ENCODE peak calls at places on chromosomes 7 and 10, in nine cellular contexts. One of them, this sample, is unnamed.

GRCh38 chr10:10209152-10209551 is 808.5 kb upstream of the CELF2 start:
- DNase-seq in SK-N-SH: no peak
- DNase-seq in OCI-LY7: peak; percentile 53
- DNase-seq in GM23338: no peak
- DNase-seq in GM23248: peak; percentile 45
- DNase-seq in neural progenitor cell: no peak
- DNase-seq in PC-3: no peak
- DNase-seq in hepatocyte: peak; percentile 59
- DNase-seq in HCT116: no peak
- DNase-seq in this sample: no peak

GRCh38 chr7:84058311-84059076 is 136.1 kb downstream of the SEMA3A start:
- DNase-seq in neural progenitor cell: no peak
- DNase-seq in HCT116: no peak
- DNase-seq in OCI-LY7: no peak
- DNase-seq in hepatocyte: no peak
- DNase-seq in GM23338: no peak
- DNase-seq in GM23248: peak; percentile 4
- DNase-seq in PC-3: peak; percentile 88
- DNase-seq in SK-N-SH: no peak
- DNase-seq in this sample: peak; percentile 90

GRCh38 chr10:69515699-69516547 is 57.3 kb downstream of the NEUROG3 start:
- DNase-seq in GM23248: peak; percentile 78
- DNase-seq in neural progenitor cell: peak; percentile 87
- DNase-seq in HCT116: peak; percentile 47
- DNase-seq in GM23338: peak; percentile 96
- DNase-seq in OCI-LY7: peak; percentile 70
- DNase-seq in PC-3: peak; percentile 92
- DNase-seq in SK-N-SH: peak; percentile 86
- DNase-seq in hepatocyte: peak; percentile 83
- DNase-seq in this sample: peak; percentile 61

GRCh38 chr7:86911703-86912102 is 147.8 kb downstream of the ELAPOR2 start:
- DNase-seq in GM23248: no peak
- DNase-seq in hepatocyte: no peak
- DNase-seq in OCI-LY7: peak; percentile 10
- DNase-seq in HCT116: no peak
- DNase-seq in SK-N-SH: no peak
- DNase-seq in PC-3: peak; percentile 24
- DNase-seq in neural progenitor cell: peak; percentile 10
- DNase-seq in GM23338: peak; percentile 45
- DNase-seq in this sample: no peak

GRCh38 chr10:86536294-86536861 is 14.8 kb upstream of the WAPL start:
- DNase-seq in OCI-LY7: no peak
- DNase-seq in PC-3: no peak
- DNase-seq in GM23338: peak; percentile 75
- DNase-seq in HCT116: no peak
- DNase-seq in neural progenitor cell: peak; percentile 59
- DNase-seq in SK-N-SH: no peak
- DNase-seq in hepatocyte: peak; percentile 19
- DNase-seq in GM23248: no peak
- DNase-seq in this sample: no peak

GRCh38 chr10:88042162-88043100 is 179.0 kb downstream of the PTEN start:
- DNase-seq in GM23338: peak; percentile 32
- DNase-seq in PC-3: no peak
- DNase-seq in OCI-LY7: no peak
- DNase-seq in neural progenitor cell: peak; percentile 47
- DNase-seq in HCT116: no peak
- DNase-seq in hepatocyte: peak; percentile 53
- DNase-seq in GM23248: peak; percentile 24
- DNase-seq in SK-N-SH: peak; percentile 16
- DNase-seq in this sample: no peak

GRCh38 chr7:128398841-128399135 is 11.0 kb downstream of the IMPDH1 start:
- DNase-seq in hepatocyte: no peak
- DNase-seq in HCT116: no peak
- DNase-seq in GM23338: no peak
- DNase-seq in neural progenitor cell: no peak
- DNase-seq in OCI-LY7: no peak
- DNase-seq in SK-N-SH: no peak
- DNase-seq in PC-3: no peak
- DNase-seq in GM23248: no peak
- DNase-seq in this sample: no peak

GRCh38 chr10:60901561-60902235 is 42.3 kb downstream of the RHOBTB1 start:
- DNase-seq in PC-3: no peak
- DNase-seq in SK-N-SH: peak; percentile 59
- DNase-seq in GM23338: no peak
- DNase-seq in HCT116: no peak
- DNase-seq in OCI-LY7: no peak
- DNase-seq in neural progenitor cell: no peak
- DNase-seq in GM23248: no peak
- DNase-seq in hepatocyte: no peak
- DNase-seq in this sample: no peak

GRCh38 chr7:106375499-106375898 is 90.7 kb upstream of the NAMPT start:
- DNase-seq in neural progenitor cell: no peak
- DNase-seq in PC-3: no peak
- DNase-seq in hepatocyte: no peak
- DNase-seq in GM23248: no peak
- DNase-seq in SK-N-SH: no peak
- DNase-seq in HCT116: no peak
- DNase-seq in OCI-LY7: no peak
- DNase-seq in GM23338: no peak
- DNase-seq in this sample: no peak

GRCh38 chr7:23394828-23395227 is 75.5 kb downstream of the IGF2BP3 start:
- DNase-seq in OCI-LY7: no peak
- DNase-seq in HCT116: no peak
- DNase-seq in GM23248: peak; percentile 60
- DNase-seq in GM23338: no peak
- DNase-seq in PC-3: no peak
- DNase-seq in hepatocyte: no peak
- DNase-seq in SK-N-SH: no peak
- DNase-seq in neural progenitor cell: peak; percentile 17
- DNase-seq in this sample: no peak

GRCh38 chr7:833601-834258 is 1.5 kb downstream of the SUN1 start:
- DNase-seq in GM23248: peak; percentile 43
- DNase-seq in OCI-LY7: no peak
- DNase-seq in neural progenitor cell: no peak
- DNase-seq in GM23338: no peak
- DNase-seq in hepatocyte: no peak
- DNase-seq in SK-N-SH: no peak
- DNase-seq in HCT116: no peak
- DNase-seq in PC-3: no peak
- DNase-seq in this sample: no peak

GRCh38 chr10:33091186-33091585 is 133.2 kb upstream of the ITGB1 start:
- DNase-seq in PC-3: no peak
- DNase-seq in hepatocyte: no peak
- DNase-seq in GM23338: no peak
- DNase-seq in HCT116: no peak
- DNase-seq in OCI-LY7: no peak
- DNase-seq in SK-N-SH: no peak
- DNase-seq in GM23248: no peak
- DNase-seq in neural progenitor cell: no peak
- DNase-seq in this sample: no peak

GRCh38 chr7:40843338-40844026 is 708.7 kb downstream of the SUGCT start:
- DNase-seq in GM23248: peak; percentile 37
- DNase-seq in SK-N-SH: no peak
- DNase-seq in PC-3: no peak
- DNase-seq in neural progenitor cell: no peak
- DNase-seq in OCI-LY7: no peak
- DNase-seq in hepatocyte: no peak
- DNase-seq in HCT116: no peak
- DNase-seq in GM23338: no peak
- DNase-seq in this sample: no peak

GRCh38 chr7:41862261-41862660 is 159.4 kb upstream of the INHBA start:
- DNase-seq in hepatocyte: no peak
- DNase-seq in HCT116: no peak
- DNase-seq in GM23248: no peak
- DNase-seq in PC-3: no peak
- DNase-seq in OCI-LY7: no peak
- DNase-seq in SK-N-SH: no peak
- DNase-seq in GM23338: no peak
- DNase-seq in neural progenitor cell: no peak
- DNase-seq in this sample: no peak

GRCh38 chr10:21694646-21695045 is 160.6 kb downstream of the MLLT10 start:
- DNase-seq in PC-3: no peak
- DNase-seq in HCT116: no peak
- DNase-seq in GM23248: no peak
- DNase-seq in SK-N-SH: no peak
- DNase-seq in neural progenitor cell: no peak
- DNase-seq in OCI-LY7: no peak
- DNase-seq in hepatocyte: no peak
- DNase-seq in GM23338: peak; percentile 27
- DNase-seq in this sample: no peak

DNA sequence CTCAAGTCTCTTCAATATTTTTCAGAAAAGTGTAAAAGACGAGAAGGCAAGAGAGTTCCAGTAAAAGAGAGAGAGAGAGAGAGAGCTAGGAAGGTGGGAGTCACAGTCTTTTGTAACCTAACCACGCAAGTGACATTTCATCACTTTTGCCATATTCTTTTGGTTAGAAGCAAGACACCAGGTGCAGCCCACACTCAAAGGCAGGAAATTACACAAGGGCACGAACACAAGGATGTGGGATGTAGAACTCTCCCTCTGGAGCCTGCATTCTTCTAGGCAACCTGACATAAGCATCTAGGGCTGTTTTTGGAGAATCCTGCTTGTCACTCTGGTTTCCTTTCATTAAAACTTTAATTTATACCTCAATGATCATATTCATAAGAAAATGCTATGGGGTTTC is 1213.1 kb downstream of the DNAJB9 start:
- DNase-seq in PC-3: no peak
- DNase-seq in GM23338: no peak
- DNase-seq in hepatocyte: no peak
- DNase-seq in SK-N-SH: no peak
- DNase-seq in HCT116: no peak
- DNase-seq in GM23248: no peak
- DNase-seq in neural progenitor cell: no peak
- DNase-seq in OCI-LY7: no peak
- DNase-seq in this sample: no peak
- TF ChIP-seq EZH2phosphoT487 in PC-3: no peak
- TF ChIP-seq EZH2phosphoT487 in GM23338: no peak
- TF ChIP-seq EZH2phosphoT487 in hepatocyte: no peak
- TF ChIP-seq EZH2phosphoT487 in SK-N-SH: no peak
- TF ChIP-seq EZH2phosphoT487 in HCT116: no peak
- TF ChIP-seq EZH2phosphoT487 in GM23248: no peak
- TF ChIP-seq EZH2phosphoT487 in neural progenitor cell: no peak
- TF ChIP-seq EZH2phosphoT487 in OCI-LY7: no peak
- TF ChIP-seq EZH2phosphoT487 in this sample: no peak

GRCh38 chr10:63718453-63718852 is 197.3 kb downstream of the REEP3 start:
- DNase-seq in HCT116: no peak
- DNase-seq in hepatocyte: no peak
- DNase-seq in neural progenitor cell: no peak
- DNase-seq in GM23248: no peak
- DNase-seq in SK-N-SH: no peak
- DNase-seq in GM23338: no peak
- DNase-seq in OCI-LY7: no peak
- DNase-seq in PC-3: peak; percentile 11
- DNase-seq in this sample: no peak

GRCh38 chr10:63718006-63718405 is 196.8 kb downstream of the REEP3 start:
- DNase-seq in GM23338: no peak
- DNase-seq in PC-3: peak; percentile 45
- DNase-seq in HCT116: no peak
- DNase-seq in OCI-LY7: no peak
- DNase-seq in GM23248: peak; percentile 46
- DNase-seq in neural progenitor cell: no peak
- DNase-seq in hepatocyte: no peak
- DNase-seq in SK-N-SH: no peak
- DNase-seq in this sample: no peak

GRCh38 chr10:63719174-63719856 is 198.1 kb downstream of the REEP3 start:
- DNase-seq in neural progenitor cell: no peak
- DNase-seq in GM23338: no peak
- DNase-seq in OCI-LY7: no peak
- DNase-seq in HCT116: no peak
- DNase-seq in SK-N-SH: no peak
- DNase-seq in PC-3: peak; percentile 7
- DNase-seq in hepatocyte: no peak
- DNase-seq in GM23248: no peak
- DNase-seq in this sample: no peak

GRCh38 chr10:63720689-63721088 is 199.5 kb downstream of the REEP3 start:
- DNase-seq in SK-N-SH: no peak
- DNase-seq in neural progenitor cell: no peak
- DNase-seq in HCT116: no peak
- DNase-seq in hepatocyte: no peak
- DNase-seq in GM23338: no peak
- DNase-seq in OCI-LY7: no peak
- DNase-seq in GM23248: no peak
- DNase-seq in PC-3: peak; percentile 4
- DNase-seq in this sample: no peak

GRCh38 chr10:63720072-63720537 is 198.9 kb downstream of the REEP3 start:
- DNase-seq in HCT116: peak; percentile 62
- DNase-seq in neural progenitor cell: peak; percentile 61
- DNase-seq in hepatocyte: peak; percentile 72
- DNase-seq in PC-3: peak; percentile 97
- DNase-seq in OCI-LY7: peak; percentile 72
- DNase-seq in SK-N-SH: peak; percentile 27
- DNase-seq in GM23248: peak; percentile 37
- DNase-seq in GM23338: peak; percentile 83
- DNase-seq in this sample: peak; percentile 62
- H3K27ac ChIP-seq in HCT116: no peak overlapping the region
- H3K27ac ChIP-seq in neural progenitor cell: no peak overlapping the region
- H3K27ac ChIP-seq in hepatocyte: no peak overlapping the region
- H3K27ac ChIP-seq in PC-3: no peak overlapping the region
- H3K27ac ChIP-seq in OCI-LY7: no peak overlapping the region
- H3K27ac ChIP-seq in SK-N-SH: no peak overlapping the region
- H3K27ac ChIP-seq in GM23248: no peak overlapping the region
- H3K27ac ChIP-seq in GM23338: no peak overlapping the region
- H3K27ac ChIP-seq in this sample: no peak overlapping the region

GRCh38 chr7:18889436-18889835 is 228.0 kb downstream of the TWIST1 start:
- DNase-seq in GM23338: no peak
- DNase-seq in hepatocyte: no peak
- DNase-seq in HCT116: no peak
- DNase-seq in SK-N-SH: peak; percentile 27
- DNase-seq in PC-3: peak; percentile 33
- DNase-seq in neural progenitor cell: no peak
- DNase-seq in OCI-LY7: no peak
- DNase-seq in GM23248: no peak
- DNase-seq in this sample: no peak
- TF ChIP-seq EZH2phosphoT487 in GM23338: no peak
- TF ChIP-seq EZH2phosphoT487 in hepatocyte: no peak
- TF ChIP-seq EZH2phosphoT487 in HCT116: no peak
- TF ChIP-seq EZH2phosphoT487 in SK-N-SH: no peak
- TF ChIP-seq EZH2phosphoT487 in PC-3: no peak
- TF ChIP-seq EZH2phosphoT487 in neural progenitor cell: no peak
- TF ChIP-seq EZH2phosphoT487 in OCI-LY7: no peak
- TF ChIP-seq EZH2phosphoT487 in GM23248: no peak
- TF ChIP-seq EZH2phosphoT487 in this sample: no peak

DNA sequence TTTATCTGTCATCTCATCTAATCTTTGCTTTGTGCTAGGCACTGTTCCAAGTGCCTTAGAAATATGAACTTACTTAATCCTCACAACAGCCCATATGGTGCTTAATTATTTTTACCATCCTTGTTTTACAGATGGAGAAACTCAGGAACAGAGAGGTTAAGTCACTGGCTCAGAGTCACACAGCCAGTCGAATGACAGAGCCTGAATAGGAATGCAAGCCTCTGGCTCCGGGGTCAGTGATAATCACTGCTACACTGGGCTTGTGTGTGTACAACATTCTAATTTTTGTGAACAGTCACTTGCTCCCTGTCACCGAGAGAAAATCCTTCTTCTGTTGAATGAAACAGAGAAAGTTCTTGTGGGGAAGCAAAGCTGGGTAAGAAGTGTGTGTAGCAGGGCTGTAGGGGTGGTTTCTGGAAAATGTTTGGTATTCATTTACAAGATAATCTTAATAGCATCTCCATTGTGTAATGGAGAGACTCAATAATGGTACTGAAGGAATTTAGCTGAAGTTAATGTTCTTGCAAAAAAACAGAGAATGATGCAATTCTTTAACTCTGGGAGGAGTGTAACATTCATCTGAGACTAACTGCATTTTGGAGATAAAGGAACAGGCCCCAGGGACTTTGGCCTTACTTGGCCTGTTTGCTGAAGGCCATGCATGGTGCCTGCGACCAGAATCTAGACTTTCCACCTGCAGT is 290.6 kb downstream of the FRMD4A start:
- DNase-seq in GM23338: no peak
- DNase-seq in SK-N-SH: no peak
- DNase-seq in HCT116: no peak
- DNase-seq in OCI-LY7: no peak
- DNase-seq in neural progenitor cell: no peak
- DNase-seq in GM23248: peak; percentile 88
- DNase-seq in hepatocyte: no peak
- DNase-seq in PC-3: no peak
- DNase-seq in this sample: no peak
- H3K27ac ChIP-seq in GM23338: no peak overlapping the region
- H3K27ac ChIP-seq in SK-N-SH: peak overlapping the region; percentile 32
- H3K27ac ChIP-seq in HCT116: no peak overlapping the region
- H3K27ac ChIP-seq in OCI-LY7: no peak overlapping the region
- H3K27ac ChIP-seq in neural progenitor cell: no peak overlapping the region
- H3K27ac ChIP-seq in GM23248: peak overlapping the region; percentile 76
- H3K27ac ChIP-seq in hepatocyte: peak overlapping the region; percentile 58
- H3K27ac ChIP-seq in PC-3: no peak overlapping the region
- H3K27ac ChIP-seq in this sample: no peak overlapping the region